ENCODE peak calls at places on chromosomes 4 and X, in six cellular contexts. N is CD8-positive, alpha-beta memory T cell; E is HEK293T; L is Calu3; Y is AG10803; Z is SW480. J is an unnamed sample.

GRCh38 chr4:158253350-158253980 is 43.2 kb downstream of the TMEM144 start:
- DNase-seq in Z (peak; percentile 39), Y (peak; percentile 56), E (peak; percentile 46), L (peak; percentile 50), N (no peak), J (peak; percentile 51)

GRCh38 chrX:115387327-115387726 is 97.8 kb downstream of the LUZP4 start:
- DNase-seq in N (no peak), Y (no peak), Z (no peak), L (no peak), E (no peak), J (no peak)

GRCh38 chr4:81922271-81922775 is 450.6 kb upstream of the RASGEF1B start:
- DNase-seq in L (no peak), N (no peak), E (no peak), Z (no peak), Y (no peak), J (no peak)

GRCh38 chrX:131723646-131724045 is 179.8 kb downstream of the OR13H1 start:
- DNase-seq in E (no peak), Y (no peak), Z (no peak), N (no peak), L (no peak), J (no peak)

GRCh38 chr4:184688447-184688846 is 38.9 kb downstream of the PRIMPOL start:
- DNase-seq in Z (peak; percentile 12), L (peak; percentile 69), Y (peak; percentile 89), E (no peak), N (no peak), J (peak; percentile 71)

GRCh38 chrX:16666541-16666940 is 16.6 kb downstream of the S100G start:
- DNase-seq in E (no peak), N (no peak), Y (peak; percentile 75), Z (no peak), L (no peak), J (no peak)

GRCh38 chr4:74175379-74175778 is 17.5 kb downstream of the MTHFD2L start:
- DNase-seq in L (no peak), N (no peak), Z (no peak), E (no peak), Y (no peak), J (no peak)

GRCh38 chr4:149102765-149103164 is 660.6 kb upstream of the NR3C2 start:
- DNase-seq in N (no peak), E (no peak), Y (no peak), Z (no peak), L (no peak), J (no peak)

GRCh38 chrX:46029777-46030176 is 515.4 kb downstream of the ZNF674 start:
- DNase-seq in E (no peak), Y (no peak), N (no peak), L (no peak), Z (no peak), J (no peak)

GRCh38 chr4:118281611-118282442 is 71.0 kb downstream of the PRSS12 start:
- DNase-seq in Z (no peak), L (no peak), Y (peak; percentile 58), E (no peak), N (no peak), J (peak; percentile 19)

GRCh38 chrX:67587946-67588624 is 44.3 kb downstream of the AR start:
- DNase-seq in E (no peak), Z (no peak), N (no peak), Y (no peak), L (no peak), J (no peak)

GRCh38 chr4:19958849-19959248 is 292.9 kb upstream of the SLIT2 start:
- DNase-seq in N (no peak), L (no peak), E (no peak), Z (no peak), Y (no peak), J (no peak)

GRCh38 chr4:125891597-125892258 is 577.0 kb downstream of the FAT4 start:
- DNase-seq in N (no peak), Y (peak; percentile 99), Z (no peak), L (no peak), E (no peak), J (no peak)

GRCh38 chrX:16635040-16635439 is 14.9 kb upstream of the S100G start:
- DNase-seq in L (no peak), E (no peak), Y (no peak), Z (no peak), N (no peak), J (no peak)

GRCh38 chr4:159946983-159947645 is 844.2 kb downstream of the RAPGEF2 start:
- DNase-seq in N (no peak), L (no peak), E (peak; percentile 24), Y (peak; percentile 59), Z (peak; percentile 33), J (peak; percentile 30)

GRCh38 chr4:42436950-42437349 is 39.7 kb downstream of the SHISA3 start:
- DNase-seq in Z (no peak), L (no peak), E (no peak), N (no peak), Y (no peak), J (no peak)

GRCh38 chr4:2923141-2923551 is 40.1 kb downstream of the NOP14 start:
- DNase-seq in Z (no peak), N (no peak), L (no peak), E (no peak), Y (peak; percentile 54), J (no peak)

GRCh38 chr4:89368855-89369254 is 61.3 kb upstream of the GPRIN3 start:
- DNase-seq in Z (no peak), Y (no peak), E (no peak), L (no peak), N (no peak), J (no peak)

GRCh38 chr4:56818797-56819196 is 2.7 kb downstream of the SPINK2 start:
- DNase-seq in E (no peak), L (no peak), Y (no peak), N (no peak), Z (no peak), J (no peak)

GRCh38 chrX:99469439-99469838 is 940.6 kb downstream of the PCDH19 start:
- DNase-seq in Y (no peak), N (no peak), L (no peak), E (no peak), Z (no peak), J (peak; percentile 3)

GRCh38 chrX:63743596-63743995 is 41.4 kb downstream of the ARHGEF9 start:
- DNase-seq in N (no peak), Y (no peak), L (no peak), E (no peak), Z (no peak), J (no peak)

GRCh38 chr4:38106301-38106700 is 146.1 kb downstream of the PTTG2 start:
- DNase-seq in Y (peak; percentile 41), L (no peak), N (no peak), E (no peak), Z (no peak), J (no peak)

GRCh38 chr4:107497054-107497453 is 223.0 kb downstream of the PAPSS1 start:
- DNase-seq in E (no peak), L (no peak), Y (peak; percentile 9), N (no peak), Z (no peak), J (no peak)

GRCh38 chrX:86133761-86134160 is 14.5 kb upstream of the DACH2 start:
- DNase-seq in E (no peak), L (no peak), Y (peak; percentile 12), Z (peak; percentile 11), N (no peak), J (no peak)